ENCODE peak calls at places on chromosome 6, in seven cellular contexts. E, Q, S, A, B, U and F are unnamed samples.
A peak's percentile ranks its signal among the peaks of the same experiment; 100 is the strongest.

GRCh38 chr6:34312259-34312658 is 63.5 kb upstream of the SMIM29 start:
- DNase-seq in A (no peak), E (no peak), U (no peak), Q (no peak), S (no peak), B (no peak), F (no peak)

GRCh38 chr6:69796081-69796626 is 656 bp downstream of the LMBRD1 start:
- DNase-seq in E (peak; percentile 83), B (peak; percentile 60), A (peak; percentile 69), U (no peak), Q (peak; percentile 54), S (peak; percentile 59), F (no peak)

GRCh38 chr6:157036245-157036681 is 259.1 kb downstream of the ARID1B start:
- DNase-seq in B (peak; percentile 35), U (no peak), Q (no peak), E (no peak), A (no peak), S (peak; percentile 52), F (no peak)

GRCh38 chr6:50264995-50265571 is 215.4 kb upstream of the DEFB112 start:
- DNase-seq in Q (peak; percentile 41), A (no peak), E (no peak), B (peak; percentile 26), U (no peak), S (no peak), F (no peak)

GRCh38 chr6:166446146-166446545 is 63.4 kb upstream of the MPC1 start:
- DNase-seq in A (no peak), E (no peak), U (no peak), Q (no peak), B (no peak), S (no peak), F (no peak)

GRCh38 chr6:30814137-30815084 is 69.9 kb upstream of the DDR1 start:
- DNase-seq in E (no peak), S (peak; percentile 88), U (no peak), Q (peak; percentile 44), A (no peak), B (no peak), F (no peak)

GRCh38 chr6:93238632-93239031 is 180.7 kb downstream of the EPHA7 start:
- DNase-seq in E (no peak), Q (no peak), A (no peak), B (no peak), U (no peak), S (no peak), F (no peak)

GRCh38 chr6:27605401-27606342 is 132.8 kb upstream of the ZNF184 start:
- DNase-seq in S (peak; percentile 77), B (peak; percentile 58), E (peak; percentile 13), A (no peak), U (no peak), Q (no peak), F (no peak)

GRCh38 chr6:19734061-19734460 is 103.1 kb upstream of the ID4 start:
- DNase-seq in E (no peak), A (no peak), B (no peak), S (no peak), U (no peak), Q (no peak), F (no peak)